ENCODE peak calls at places on chromosomes 6 and 20, in four cellular contexts. F, G, A and L are unnamed samples.

GRCh38 chr6:133187657-133188453 is 53.3 kb upstream of the EYA4 start:
- DNase-seq in F (no peak), G (no peak), A (no peak), L (no peak)

GRCh38 chr6:142802124-142802523 is 142.9 kb downstream of the HIVEP2 start:
- DNase-seq in F (no peak), G (no peak), A (peak; percentile 65), L (peak; percentile 59)

GRCh38 chr20:17811605-17811965 is 111.8 kb downstream of the BANF2 start:
- DNase-seq in F (no peak), G (no peak), A (no peak), L (no peak)

GRCh38 chr6:96816182-96816888 is 20.9 kb downstream of the GPR63 start:
- DNase-seq in F (no peak), G (no peak), A (no peak), L (no peak)

GRCh38 chr6:55678330-55679224 is 99.6 kb upstream of the HMGCLL1 start:
- DNase-seq in F (no peak), G (no peak), A (no peak), L (no peak)

GRCh38 chr20:9068232-9068781 is 580 bp upstream of the PLCB4 start:
- DNase-seq in F (peak; percentile 11), G (no peak), A (no peak), L (peak; percentile 75)

GRCh38 chr20:63360850-63361497 is at the start of gene CHRNA4:
- DNase-seq in F (no peak), G (no peak), A (no peak), L (peak; percentile 38)

GRCh38 chr6:25692472-25692871 is 40.5 kb downstream of the SCGN start:
- DNase-seq in F (no peak), G (no peak), A (no peak), L (no peak)

GRCh38 chr6:50087231-50087954 is 37.7 kb upstream of the DEFB112 start:
- DNase-seq in F (no peak), G (no peak), A (peak; percentile 5), L (no peak)

GRCh38 chr6:35496036-35496850 is 636 bp downstream of the TEAD3 start:
- DNase-seq in F (peak; percentile 71), G (no peak), A (peak; percentile 43), L (no peak)

GRCh38 chr6:74780831-74781230 is 425.0 kb downstream of the COL12A1 start:
- DNase-seq in F (no peak), G (no peak), A (no peak), L (no peak)

GRCh38 chr6:109869398-109870165 is 108.5 kb upstream of the GPR6 start:
- DNase-seq in F (no peak), G (no peak), A (no peak), L (no peak)

GRCh38 chr20:44166008-44166407 is 21.0 kb downstream of the JPH2 start:
- DNase-seq in F (no peak), G (no peak), A (peak; percentile 53), L (peak; percentile 67)

GRCh38 chr6:67221226-67221625 is 1413.9 kb upstream of the ADGRB3 start:
- DNase-seq in F (no peak), G (no peak), A (no peak), L (no peak)

GRCh38 chr20:57061058-57061900 is 205.2 kb downstream of the BMP7 start:
- DNase-seq in F (peak; percentile 31), G (no peak), A (no peak), L (peak; percentile 47)

GRCh38 chr6:56752534-56752933 is 109.8 kb upstream of the DST start:
- DNase-seq in F (no peak), G (no peak), A (no peak), L (no peak)

GRCh38 chr6:89818977-89819335 is 638 bp downstream of the MDN1 start:
- DNase-seq in F (peak; percentile 17), G (no peak), A (peak; percentile 43), L (peak; percentile 21)

GRCh38 chr6:30888472-30889137 is 4.3 kb downstream of the DDR1 start:
- DNase-seq in F (peak; percentile 78), G (no peak), A (no peak), L (no peak)

GRCh38 chr6:151301547-151301946 is 61.8 kb downstream of the AKAP12 start:
- DNase-seq in F (no peak), G (no peak), A (no peak), L (no peak)

GRCh38 chr20:364905-365794 is 15.4 kb upstream of the TRIB3 start:
- DNase-seq in F (peak; percentile 68), G (no peak), A (peak; percentile 68), L (peak; percentile 87)

GRCh38 chr20:13703265-13703664 is 64.5 kb upstream of the TASP1 start:
- DNase-seq in F (no peak), G (no peak), A (no peak), L (no peak)

GRCh38 chr20:3168079-3168828 is 5.1 kb downstream of the LZTS3 start:
- DNase-seq in F (no peak), G (no peak), A (peak; percentile 86), L (no peak)

GRCh38 chr6:106056738-106057390 is 29.3 kb upstream of the PRDM1 start:
- DNase-seq in F (no peak), G (no peak), A (no peak), L (no peak)

GRCh38 chr20:10651227-10651990 is 22.4 kb downstream of the JAG1 start:
- DNase-seq in F (no peak), G (no peak), A (no peak), L (no peak)

GRCh38 chr20:931401-931800 is 15.3 kb upstream of the ANGPT4 start:
- DNase-seq in F (no peak), G (no peak), A (no peak), L (peak; percentile 42)

DNA sequence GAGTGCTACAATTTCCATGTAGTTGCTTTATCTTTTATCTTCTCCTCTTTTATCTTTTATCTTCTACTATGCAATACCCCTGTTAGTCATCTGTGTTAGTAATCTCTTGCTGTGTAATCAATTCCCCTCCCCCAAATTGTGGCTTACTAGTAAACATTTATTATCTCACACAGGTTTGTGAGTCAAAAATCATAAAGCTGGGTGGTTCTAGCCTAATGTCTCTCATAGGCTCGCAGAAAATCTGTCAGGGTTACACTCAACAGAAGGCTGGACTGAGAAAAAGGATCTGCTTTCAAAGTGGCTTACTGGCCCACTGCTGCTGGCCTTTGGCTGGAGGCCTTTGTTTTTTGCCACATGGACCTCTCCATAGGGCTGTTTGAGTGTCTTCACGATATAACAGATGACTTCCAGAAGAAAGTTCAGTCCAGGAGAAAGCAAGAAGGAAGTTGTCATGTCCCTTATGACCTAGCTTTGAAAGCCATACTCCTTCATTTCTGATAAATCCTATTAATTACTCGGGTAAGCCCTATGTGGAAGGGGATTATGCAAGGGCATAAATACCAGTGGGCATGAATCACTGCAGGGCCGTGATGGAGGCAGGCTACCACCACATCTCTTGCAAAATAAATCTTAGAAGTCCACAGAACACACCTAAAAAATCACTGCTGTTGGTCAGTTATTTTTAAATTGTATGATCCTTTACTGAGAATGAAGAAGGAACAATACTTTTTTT is 24.5 kb upstream of the PTCHD4 start:
- DNase-seq in F (no peak), G (no peak), A (no peak), L (no peak)
- TF ChIP-seq POLR2AphosphoS2 in F (no peak), G (no peak), A (no peak), L (no peak)

GRCh38 chr6:130513770-130514169 is 148.0 kb downstream of the TMEM200A start:
- DNase-seq in F (peak; percentile 6), G (peak; percentile 45), A (no peak), L (no peak)
- TF ChIP-seq HDAC2 in F (no peak), G (no peak), A (no peak), L (no peak)

DNA sequence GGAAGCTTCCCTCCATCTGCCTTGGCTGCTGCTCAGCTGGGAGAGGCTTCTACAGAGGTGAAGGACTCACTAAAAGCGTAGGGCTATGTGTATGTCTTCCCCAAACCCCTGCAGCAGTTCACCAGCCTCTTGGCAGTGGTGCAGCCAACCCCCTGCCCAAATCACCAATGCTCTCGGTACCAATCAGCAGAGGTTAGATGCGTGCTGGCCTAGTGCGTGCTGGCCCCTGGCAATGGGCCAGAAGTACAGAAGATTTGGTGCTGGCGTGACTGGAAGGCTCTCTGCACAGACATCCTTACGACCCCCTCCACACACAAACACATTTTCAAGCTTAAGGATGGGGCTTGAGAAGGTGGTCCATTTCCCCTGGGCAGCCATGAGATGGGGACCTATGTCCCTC is 79.0 kb downstream of the MRPL14 start:
- DNase-seq in F (no peak), G (no peak), A (no peak), L (no peak)
- TF ChIP-seq POLR2AphosphoS2 in F (no peak), G (no peak), A (no peak), L (no peak)

DNA sequence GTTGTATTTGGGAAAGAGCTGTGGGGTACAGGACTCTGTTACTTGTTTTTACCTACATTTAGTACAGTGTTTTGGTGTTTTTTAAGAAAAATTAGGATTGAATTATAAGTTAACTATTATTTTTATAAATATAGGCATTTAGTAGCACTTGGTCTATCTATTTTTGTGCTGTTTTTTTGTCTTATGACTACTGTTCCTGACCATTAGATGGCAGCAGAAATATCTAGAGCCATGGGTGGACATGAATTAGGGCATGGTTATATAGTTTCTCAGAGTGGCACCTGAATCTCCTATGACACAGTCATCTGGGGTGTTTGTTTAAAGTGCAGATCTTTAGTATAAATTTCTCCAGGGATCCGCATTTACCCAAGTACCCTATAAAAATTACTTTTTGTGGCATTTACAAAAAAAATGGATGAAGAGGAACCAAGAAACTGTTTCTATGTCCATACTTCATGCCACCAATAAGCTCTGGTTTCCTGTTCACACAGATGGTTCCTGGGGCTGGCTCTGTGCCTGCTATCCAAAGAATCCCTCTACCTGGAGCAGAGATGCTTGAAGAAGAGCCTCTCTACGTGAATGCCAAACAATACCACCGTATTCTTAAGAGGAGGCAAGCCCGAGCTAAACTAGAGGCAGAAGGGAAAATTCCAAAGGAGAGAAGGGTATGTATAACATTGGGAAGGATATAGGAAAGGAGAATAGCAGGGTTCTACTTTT is 19.8 kb downstream of the NFYA start:
- DNase-seq in F (no peak), G (no peak), A (peak; percentile 41), L (peak; percentile 7)
- TF ChIP-seq HDAC2 in F (no peak), G (no peak), A (no peak), L (no peak)

DNA sequence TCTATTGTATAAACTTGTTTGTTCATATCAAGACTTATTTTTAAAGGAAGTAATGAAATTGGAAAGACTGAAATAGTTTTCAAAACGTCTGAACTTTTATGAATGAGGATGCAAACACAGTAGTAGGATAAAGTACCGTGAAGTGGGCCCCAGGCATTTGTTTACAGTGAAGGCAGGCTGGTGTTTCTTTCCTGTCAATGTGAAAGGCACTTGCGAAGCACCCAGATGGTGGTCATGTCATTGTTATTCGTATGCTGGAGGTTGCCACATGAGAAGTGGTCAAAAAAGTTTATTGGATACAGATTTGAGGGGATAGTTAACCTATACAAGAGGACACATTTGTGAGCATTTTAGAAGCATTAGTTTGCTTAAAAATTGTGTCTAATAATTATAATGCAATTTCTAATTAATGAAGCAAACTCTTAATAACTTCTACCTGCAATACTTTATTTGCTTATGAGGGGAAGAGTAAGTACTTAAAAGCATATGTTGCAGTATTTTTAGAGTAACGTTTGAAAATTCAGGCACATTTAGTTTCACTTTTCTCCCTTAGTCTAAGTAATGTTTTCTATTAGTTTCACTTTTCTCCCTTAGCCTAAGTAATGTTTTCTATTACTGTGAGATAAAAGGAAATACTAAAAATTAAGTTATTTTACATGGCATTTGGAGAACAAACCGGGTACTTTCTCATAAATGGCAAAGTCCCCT is 120.8 kb upstream of the CLDN20 start:
- DNase-seq in F (no peak), G (no peak), A (no peak), L (no peak)
- TF ChIP-seq POLR2AphosphoS2 in F (no peak), G (no peak), A (no peak), L (no peak)

DNA sequence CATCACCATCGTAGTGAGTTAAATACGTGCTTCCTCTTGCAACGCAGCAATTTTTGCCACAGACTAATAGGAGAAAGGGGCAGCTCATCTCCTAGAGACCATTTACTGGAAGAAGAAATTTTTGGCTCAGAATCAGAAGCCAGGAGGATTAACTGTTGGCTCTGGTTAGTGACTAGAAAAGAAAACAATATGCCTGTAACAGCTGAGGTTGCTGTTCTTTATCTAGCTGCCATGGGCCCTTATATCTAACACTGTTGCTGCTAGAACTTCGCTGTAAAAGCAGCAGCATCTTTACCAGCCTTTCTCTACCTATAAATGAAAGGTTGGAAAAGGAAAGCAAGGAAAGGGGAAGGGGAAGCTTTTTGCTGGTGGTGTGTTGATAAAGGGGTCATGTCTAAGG is 65.9 kb downstream of the FAM135A start:
- DNase-seq in F (no peak), G (no peak), A (no peak), L (no peak)
- TF ChIP-seq HDAC2 in F (no peak), G (no peak), A (no peak), L (no peak)